ENCODE peak calls at places on chromosomes 16 and 17, in nine cellular contexts. A, H, Q, G, C, D, K, F and P are unnamed samples.

GRCh38 chr17:16349461-16349860 is 3.8 kb downstream of the CENPV start:
- DNase-seq in A (no peak), H (no peak), Q (no peak), G (no peak), C (no peak), D (no peak), K (no peak), F (no peak), P (no peak)

GRCh38 chr17:36657763-36658490 is 56.5 kb downstream of the MRM1 start:
- DNase-seq in A (peak; percentile 75), H (peak; percentile 86), Q (peak; percentile 6), G (no peak), C (no peak), D (no peak), K (no peak), F (no peak), P (peak; percentile 15)

GRCh38 chr17:7285679-7286078 is 4.2 kb downstream of the SLC2A4 start:
- DNase-seq in A (no peak), H (no peak), Q (no peak), G (no peak), C (no peak), D (no peak), K (no peak), F (no peak), P (no peak)

GRCh38 chr16:512802-513201 is 14.7 kb upstream of the CAPN15 start:
- DNase-seq in A (no peak), H (no peak), Q (no peak), G (no peak), C (no peak), D (no peak), K (no peak), F (no peak), P (no peak)

GRCh38 chr17:50111687-50112655 is 16.8 kb downstream of the PDK2 start:
- DNase-seq in A (no peak), H (peak; percentile 55), Q (peak; percentile 70), G (no peak), C (no peak), D (no peak), K (no peak), F (peak; percentile 84), P (no peak)

GRCh38 chr17:17716837-17717523 is 35.7 kb downstream of the RAI1 start:
- DNase-seq in A (no peak), H (no peak), Q (no peak), G (no peak), C (no peak), D (no peak), K (no peak), F (no peak), P (no peak)

GRCh38 chr16:71626018-71626857 is at the start of gene MARVELD3:
- DNase-seq in A (peak; percentile 93), H (peak; percentile 99), Q (peak; percentile 73), G (no peak), C (no peak), D (no peak), K (no peak), F (no peak), P (no peak)

GRCh38 chr16:89072216-89073130 is 21.2 kb upstream of the ACSF3 start:
- DNase-seq in A (no peak), H (no peak), Q (peak; percentile 77), G (no peak), C (no peak), D (no peak), K (no peak), F (peak; percentile 51), P (no peak)